ENCODE peak calls at places on chromosomes 11 and 22, in four cellular contexts. One of them, this sample, is unnamed.

GRCh38 chr11:32884770-32885384 is 7.7 kb upstream of the QSER1 start:
- DNase-seq in A549: peak
- DNase-seq in left ventricle myocardium inferior: no peak
- DNase-seq in tibial nerve: no peak
- DNase-seq in this sample: peak

GRCh38 chr11:23403210-23404185 is 543.2 kb upstream of the CCDC179 start:
- DNase-seq in A549: no peak
- DNase-seq in left ventricle myocardium inferior: no peak
- DNase-seq in tibial nerve: no peak
- DNase-seq in this sample: no peak

GRCh38 chr11:68012843-68013610 is 2.9 kb downstream of the ALDH3B1 start:
- DNase-seq in A549: peak
- DNase-seq in left ventricle myocardium inferior: no peak
- DNase-seq in tibial nerve: peak
- DNase-seq in this sample: peak

GRCh38 chr11:58788355-58789023 is 56.0 kb downstream of the GLYATL2 start:
- DNase-seq in A549: peak
- DNase-seq in left ventricle myocardium inferior: no peak
- DNase-seq in tibial nerve: no peak
- DNase-seq in this sample: peak

GRCh38 chr22:38309614-38310517 is 7.4 kb downstream of the CSNK1E start:
- DNase-seq in A549: no peak
- DNase-seq in left ventricle myocardium inferior: no peak
- DNase-seq in tibial nerve: no peak
- DNase-seq in this sample: no peak

GRCh38 chr11:1326435-1327063 is 17.1 kb upstream of the TOLLIP start:
- DNase-seq in A549: no peak
- DNase-seq in left ventricle myocardium inferior: no peak
- DNase-seq in tibial nerve: no peak
- DNase-seq in this sample: no peak

GRCh38 chr11:9815486-9816136 is 151.7 kb downstream of the SWAP70 start:
- DNase-seq in A549: peak
- DNase-seq in left ventricle myocardium inferior: no peak
- DNase-seq in tibial nerve: no peak
- DNase-seq in this sample: peak

GRCh38 chr11:81104051-81104450 is 1629.6 kb downstream of the FAM181B start:
- DNase-seq in A549: no peak
- DNase-seq in left ventricle myocardium inferior: no peak
- DNase-seq in tibial nerve: no peak
- DNase-seq in this sample: no peak

DNA sequence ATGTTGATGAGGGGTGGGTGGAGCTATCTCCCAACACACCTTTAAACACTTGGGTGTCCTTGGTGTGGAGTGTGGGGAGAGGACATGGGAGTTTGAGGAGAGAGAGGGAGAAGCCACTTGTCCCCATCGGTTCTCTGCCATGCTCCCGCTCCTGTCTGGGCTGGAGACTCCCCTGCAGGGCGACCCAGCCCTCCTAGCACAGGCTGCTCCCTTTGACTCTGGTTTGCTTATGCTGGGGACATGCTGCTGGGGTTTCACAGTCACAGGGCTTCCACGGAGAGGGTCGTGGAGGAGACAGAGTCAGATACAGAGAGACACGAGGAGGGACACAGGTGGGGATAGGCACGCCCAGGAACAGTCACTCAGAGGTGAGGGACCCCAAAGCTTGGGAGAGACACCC is 1.6 kb downstream of the SCUBE1 start:
- DNase-seq in A549: no peak
- DNase-seq in left ventricle myocardium inferior: no peak
- DNase-seq in tibial nerve: no peak
- DNase-seq in this sample: no peak
- H3K4me3 ChIP-seq in A549: no peak
- H3K4me3 ChIP-seq in left ventricle myocardium inferior: no peak
- H3K4me3 ChIP-seq in tibial nerve: no peak
- H3K4me3 ChIP-seq in this sample: no peak

GRCh38 chr11:13487661-13488030 is 8.2 kb downstream of the PTH start:
- DNase-seq in A549: peak
- DNase-seq in left ventricle myocardium inferior: no peak
- DNase-seq in tibial nerve: no peak
- DNase-seq in this sample: peak
- TF ChIP-seq CTCF in A549: no peak
- TF ChIP-seq CTCF in left ventricle myocardium inferior: no peak
- TF ChIP-seq CTCF in tibial nerve: no peak
- TF ChIP-seq CTCF in this sample: peak

GRCh38 chr11:63919267-63920125 is 2.5 kb upstream of the RCOR2 start:
- DNase-seq in A549: no peak
- DNase-seq in left ventricle myocardium inferior: peak
- DNase-seq in tibial nerve: no peak
- DNase-seq in this sample: no peak
- H3K4me3 ChIP-seq in A549: no peak
- H3K4me3 ChIP-seq in left ventricle myocardium inferior: peak
- H3K4me3 ChIP-seq in tibial nerve: peak
- H3K4me3 ChIP-seq in this sample: no peak

DNA sequence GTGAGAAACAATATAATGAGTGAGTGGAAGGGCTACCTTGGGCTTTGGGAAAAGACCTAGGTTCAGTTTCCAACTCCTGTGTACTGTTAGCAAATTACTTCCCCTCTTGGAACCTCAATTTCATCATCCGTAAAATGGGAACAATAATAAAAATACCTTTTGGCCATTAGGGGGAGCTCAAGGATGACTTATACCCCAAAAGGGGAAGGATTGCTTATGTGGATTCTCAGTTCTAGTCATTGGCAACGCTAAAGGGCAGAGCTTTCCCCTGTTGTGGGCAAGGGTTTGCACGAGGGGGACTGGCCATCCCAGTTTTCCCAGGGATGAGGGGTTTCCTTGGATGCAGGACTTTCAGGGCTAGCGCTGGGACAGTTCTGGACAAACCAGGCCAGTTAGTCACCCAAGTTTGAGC is 3.1 kb upstream of the COMMD9 start:
- DNase-seq in A549: peak
- DNase-seq in left ventricle myocardium inferior: no peak
- DNase-seq in tibial nerve: no peak
- DNase-seq in this sample: peak
- TF ChIP-seq CTCF in A549: peak
- TF ChIP-seq CTCF in left ventricle myocardium inferior: peak
- TF ChIP-seq CTCF in tibial nerve: peak
- TF ChIP-seq CTCF in this sample: peak

GRCh38 chr11:14546672-14547071 is 26.5 kb upstream of the PSMA1 start:
- DNase-seq in A549: no peak
- DNase-seq in left ventricle myocardium inferior: no peak
- DNase-seq in tibial nerve: no peak
- DNase-seq in this sample: no peak

GRCh38 chr11:14542384-14542783 is 22.2 kb upstream of the PSMA1 start:
- DNase-seq in A549: no peak
- DNase-seq in left ventricle myocardium inferior: no peak
- DNase-seq in tibial nerve: no peak
- DNase-seq in this sample: no peak

GRCh38 chr11:14547440-14547839 is 27.3 kb upstream of the PSMA1 start:
- DNase-seq in A549: no peak
- DNase-seq in left ventricle myocardium inferior: no peak
- DNase-seq in tibial nerve: no peak
- DNase-seq in this sample: no peak

GRCh38 chr11:14541180-14541579 is 21.0 kb upstream of the PSMA1 start:
- DNase-seq in A549: no peak
- DNase-seq in left ventricle myocardium inferior: no peak
- DNase-seq in tibial nerve: no peak
- DNase-seq in this sample: no peak

DNA sequence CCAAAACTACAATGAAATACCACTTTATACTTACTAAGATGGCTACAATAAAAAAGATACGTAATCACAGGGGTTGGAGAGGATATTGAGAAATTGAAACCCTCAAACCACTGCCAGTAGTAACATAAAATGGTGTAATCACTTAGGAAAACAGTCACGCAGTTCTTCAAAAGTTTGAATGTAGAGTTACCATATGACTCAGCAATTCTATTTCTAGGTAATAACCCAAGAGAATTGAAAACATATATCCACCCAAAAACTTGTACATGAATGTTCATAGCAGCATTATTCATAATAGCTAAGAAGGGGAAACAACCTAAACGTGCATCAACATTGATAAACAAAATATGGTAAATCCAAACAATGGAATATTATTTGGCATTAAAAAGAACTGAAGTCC is 24.4 kb upstream of the PSMA1 start:
- DNase-seq in A549: no peak
- DNase-seq in left ventricle myocardium inferior: no peak
- DNase-seq in tibial nerve: no peak
- DNase-seq in this sample: peak
- H3K4me3 ChIP-seq in A549: no peak
- H3K4me3 ChIP-seq in left ventricle myocardium inferior: no peak
- H3K4me3 ChIP-seq in tibial nerve: no peak
- H3K4me3 ChIP-seq in this sample: no peak

This sample was measured in epithelial cell of esophagus.